ENCODE peak calls at places on chromosomes 3 and 15, in ten cellular contexts. One of them, this sample, is unnamed.

GRCh38 chr3:175398676-175399075 is 539.5 kb downstream of the NAALADL2 start:
- DNase-seq in CD8-positive, alpha-beta memory T cell: no peak
- DNase-seq in tibial nerve: no peak
- DNase-seq in IMR-90: peak
- DNase-seq in AG04450: peak
- DNase-seq in CD4-positive, alpha-beta T cell: no peak
- DNase-seq in lung: no peak
- DNase-seq in CD4-positive, alpha-beta memory T cell: no peak
- DNase-seq in heart left ventricle: no peak
- DNase-seq in A549: no peak
- DNase-seq in this sample: no peak

GRCh38 chr3:69425249-69425648 is 39.4 kb upstream of the FRMD4B start:
- DNase-seq in heart left ventricle: peak
- DNase-seq in CD8-positive, alpha-beta memory T cell: no peak
- DNase-seq in IMR-90: peak
- DNase-seq in tibial nerve: peak
- DNase-seq in AG04450: no peak
- DNase-seq in CD4-positive, alpha-beta memory T cell: peak
- DNase-seq in CD4-positive, alpha-beta T cell: no peak
- DNase-seq in A549: peak
- DNase-seq in lung: no peak
- DNase-seq in this sample: no peak

GRCh38 chr15:50235794-50236193 is 29.7 kb downstream of the HDC start:
- DNase-seq in CD4-positive, alpha-beta memory T cell: no peak
- DNase-seq in heart left ventricle: no peak
- DNase-seq in AG04450: no peak
- DNase-seq in IMR-90: peak
- DNase-seq in lung: no peak
- DNase-seq in CD8-positive, alpha-beta memory T cell: no peak
- DNase-seq in tibial nerve: no peak
- DNase-seq in A549: no peak
- DNase-seq in CD4-positive, alpha-beta T cell: no peak
- DNase-seq in this sample: no peak

GRCh38 chr3:156643729-156644389 is 30.5 kb upstream of the TIPARP start:
- DNase-seq in IMR-90: peak
- DNase-seq in AG04450: peak
- DNase-seq in A549: no peak
- DNase-seq in CD4-positive, alpha-beta T cell: no peak
- DNase-seq in heart left ventricle: no peak
- DNase-seq in CD8-positive, alpha-beta memory T cell: peak
- DNase-seq in CD4-positive, alpha-beta memory T cell: peak
- DNase-seq in lung: no peak
- DNase-seq in tibial nerve: no peak
- DNase-seq in this sample: no peak

GRCh38 chr15:100691321-100691720 is 88.9 kb downstream of the ASB7 start:
- DNase-seq in tibial nerve: peak
- DNase-seq in heart left ventricle: no peak
- DNase-seq in CD4-positive, alpha-beta memory T cell: no peak
- DNase-seq in CD4-positive, alpha-beta T cell: no peak
- DNase-seq in AG04450: no peak
- DNase-seq in lung: no peak
- DNase-seq in CD8-positive, alpha-beta memory T cell: no peak
- DNase-seq in IMR-90: no peak
- DNase-seq in A549: no peak
- DNase-seq in this sample: no peak

GRCh38 chr3:46923559-46924350 is 46.2 kb downstream of the PTH1R start:
- DNase-seq in AG04450: no peak
- DNase-seq in CD8-positive, alpha-beta memory T cell: peak
- DNase-seq in IMR-90: peak
- DNase-seq in CD4-positive, alpha-beta T cell: peak
- DNase-seq in tibial nerve: no peak
- DNase-seq in CD4-positive, alpha-beta memory T cell: peak
- DNase-seq in A549: peak
- DNase-seq in heart left ventricle: no peak
- DNase-seq in lung: no peak
- DNase-seq in this sample: no peak

GRCh38 chr15:101090460-101090853 is 161.4 kb downstream of the CHSY1 start:
- DNase-seq in lung: no peak
- DNase-seq in heart left ventricle: no peak
- DNase-seq in IMR-90: no peak
- DNase-seq in A549: no peak
- DNase-seq in CD4-positive, alpha-beta T cell: no peak
- DNase-seq in CD4-positive, alpha-beta memory T cell: no peak
- DNase-seq in tibial nerve: no peak
- DNase-seq in AG04450: no peak
- DNase-seq in CD8-positive, alpha-beta memory T cell: no peak
- DNase-seq in this sample: no peak

GRCh38 chr3:38805765-38806386 is 10.1 kb downstream of the SCN10A start:
- DNase-seq in CD8-positive, alpha-beta memory T cell: no peak
- DNase-seq in heart left ventricle: peak
- DNase-seq in lung: no peak
- DNase-seq in tibial nerve: no peak
- DNase-seq in CD4-positive, alpha-beta T cell: no peak
- DNase-seq in A549: peak
- DNase-seq in CD4-positive, alpha-beta memory T cell: peak
- DNase-seq in AG04450: peak
- DNase-seq in IMR-90: peak
- DNase-seq in this sample: no peak

GRCh38 chr3:127690106-127690505 is 17.4 kb downstream of the ABTB1 start:
- DNase-seq in tibial nerve: no peak
- DNase-seq in lung: no peak
- DNase-seq in CD4-positive, alpha-beta memory T cell: no peak
- DNase-seq in A549: peak
- DNase-seq in CD8-positive, alpha-beta memory T cell: no peak
- DNase-seq in IMR-90: peak
- DNase-seq in heart left ventricle: no peak
- DNase-seq in CD4-positive, alpha-beta T cell: no peak
- DNase-seq in AG04450: no peak
- DNase-seq in this sample: no peak

GRCh38 chr3:127689266-127689860 is 16.6 kb downstream of the ABTB1 start:
- DNase-seq in AG04450: no peak
- DNase-seq in IMR-90: no peak
- DNase-seq in heart left ventricle: no peak
- DNase-seq in tibial nerve: no peak
- DNase-seq in CD4-positive, alpha-beta memory T cell: no peak
- DNase-seq in lung: no peak
- DNase-seq in CD4-positive, alpha-beta T cell: no peak
- DNase-seq in CD8-positive, alpha-beta memory T cell: no peak
- DNase-seq in A549: no peak
- DNase-seq in this sample: no peak

GRCh38 chr3:127691974-127692373 is 19.2 kb downstream of the ABTB1 start:
- DNase-seq in tibial nerve: no peak
- DNase-seq in AG04450: no peak
- DNase-seq in heart left ventricle: no peak
- DNase-seq in IMR-90: no peak
- DNase-seq in lung: no peak
- DNase-seq in CD4-positive, alpha-beta T cell: no peak
- DNase-seq in CD4-positive, alpha-beta memory T cell: no peak
- DNase-seq in CD8-positive, alpha-beta memory T cell: no peak
- DNase-seq in A549: no peak
- DNase-seq in this sample: no peak

GRCh38 chr3:127691494-127691893 is 18.7 kb downstream of the ABTB1 start:
- DNase-seq in IMR-90: no peak
- DNase-seq in A549: no peak
- DNase-seq in CD8-positive, alpha-beta memory T cell: no peak
- DNase-seq in CD4-positive, alpha-beta memory T cell: no peak
- DNase-seq in heart left ventricle: no peak
- DNase-seq in lung: no peak
- DNase-seq in tibial nerve: no peak
- DNase-seq in AG04450: no peak
- DNase-seq in CD4-positive, alpha-beta T cell: no peak
- DNase-seq in this sample: no peak

DNA sequence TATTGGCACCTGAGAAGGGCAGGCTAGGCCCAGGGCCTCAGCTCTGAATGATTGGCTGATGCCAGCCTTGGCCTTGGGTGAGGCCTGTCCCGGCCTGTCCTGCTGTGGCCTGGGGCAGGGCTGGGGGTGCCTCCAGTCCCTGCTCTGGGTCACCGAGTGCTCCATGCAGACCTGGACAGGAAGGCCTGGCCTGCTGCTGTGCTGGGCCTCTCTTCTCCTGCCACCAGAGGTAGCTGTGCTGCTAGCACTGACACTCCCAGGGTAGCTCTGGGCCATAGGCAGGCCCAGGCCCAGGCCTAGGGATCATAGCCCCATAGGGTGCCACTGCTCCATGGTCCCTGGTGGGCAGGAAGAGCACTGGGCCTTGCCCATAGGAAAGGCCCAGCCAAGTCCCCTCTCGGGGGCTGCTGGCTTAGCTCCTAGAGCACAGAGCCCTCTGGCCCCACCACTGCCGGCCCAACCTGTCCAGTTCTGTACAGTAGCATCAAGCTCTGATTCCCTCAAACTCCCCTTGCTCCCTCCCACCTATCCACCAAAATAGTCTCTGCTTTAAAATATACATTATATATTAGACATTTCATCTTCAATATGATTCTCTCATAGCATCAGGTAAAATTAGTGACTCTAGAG is 18.2 kb downstream of the ABTB1 start:
- DNase-seq in A549: peak
- DNase-seq in CD4-positive, alpha-beta memory T cell: no peak
- DNase-seq in heart left ventricle: no peak
- DNase-seq in AG04450: no peak
- DNase-seq in CD8-positive, alpha-beta memory T cell: no peak
- DNase-seq in CD4-positive, alpha-beta T cell: no peak
- DNase-seq in tibial nerve: no peak
- DNase-seq in lung: no peak
- DNase-seq in IMR-90: peak
- DNase-seq in this sample: no peak
- H3K27ac ChIP-seq in A549: peak
- H3K27ac ChIP-seq in CD4-positive, alpha-beta memory T cell: no peak
- H3K27ac ChIP-seq in heart left ventricle: peak
- H3K27ac ChIP-seq in AG04450: peak
- H3K27ac ChIP-seq in CD8-positive, alpha-beta memory T cell: no peak
- H3K27ac ChIP-seq in CD4-positive, alpha-beta T cell: no peak
- H3K27ac ChIP-seq in tibial nerve: peak
- H3K27ac ChIP-seq in lung: no peak
- H3K27ac ChIP-seq in IMR-90: peak
- H3K27ac ChIP-seq in this sample: no peak

DNA sequence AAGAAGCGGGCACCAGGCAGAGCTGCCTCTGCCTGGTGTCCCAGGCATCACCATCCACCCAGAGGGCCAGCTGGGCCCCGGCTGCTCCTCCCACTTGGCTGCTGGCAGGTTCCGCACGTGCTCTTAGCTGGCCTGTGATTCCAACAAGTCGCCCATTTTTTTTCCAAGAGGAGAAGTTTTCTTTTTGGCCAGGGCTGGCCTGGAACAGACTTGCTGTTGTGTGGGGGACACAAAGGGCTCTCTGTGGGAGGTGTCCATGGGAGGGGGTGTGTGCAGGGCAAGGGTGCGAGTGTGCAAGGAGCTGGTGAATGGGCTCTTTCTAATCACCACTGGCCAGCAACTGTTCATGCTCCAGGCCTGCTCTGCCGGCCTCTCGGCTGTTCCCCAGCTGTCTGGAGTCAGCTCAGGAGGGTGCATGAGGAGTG is 7.3 kb downstream of the AMOTL2 start:
- DNase-seq in lung: no peak
- DNase-seq in CD8-positive, alpha-beta memory T cell: no peak
- DNase-seq in CD4-positive, alpha-beta T cell: no peak
- DNase-seq in A549: no peak
- DNase-seq in heart left ventricle: no peak
- DNase-seq in AG04450: no peak
- DNase-seq in CD4-positive, alpha-beta memory T cell: no peak
- DNase-seq in IMR-90: no peak
- DNase-seq in tibial nerve: no peak
- DNase-seq in this sample: peak
- H3K27ac ChIP-seq in lung: peak
- H3K27ac ChIP-seq in CD8-positive, alpha-beta memory T cell: no peak
- H3K27ac ChIP-seq in CD4-positive, alpha-beta T cell: no peak
- H3K27ac ChIP-seq in A549: peak
- H3K27ac ChIP-seq in heart left ventricle: peak
- H3K27ac ChIP-seq in AG04450: peak
- H3K27ac ChIP-seq in CD4-positive, alpha-beta memory T cell: no peak
- H3K27ac ChIP-seq in IMR-90: peak
- H3K27ac ChIP-seq in tibial nerve: peak
- H3K27ac ChIP-seq in this sample: peak

GRCh38 chr15:41777421-41777973 is 3.2 kb downstream of the MAPKBP1 start:
- DNase-seq in CD4-positive, alpha-beta memory T cell: no peak
- DNase-seq in IMR-90: peak
- DNase-seq in A549: no peak
- DNase-seq in AG04450: no peak
- DNase-seq in tibial nerve: no peak
- DNase-seq in CD8-positive, alpha-beta memory T cell: no peak
- DNase-seq in CD4-positive, alpha-beta T cell: no peak
- DNase-seq in lung: no peak
- DNase-seq in heart left ventricle: no peak
- DNase-seq in this sample: no peak

GRCh38 chr15:41780266-41780665 is 6.0 kb downstream of the MAPKBP1 start:
- DNase-seq in IMR-90: peak
- DNase-seq in AG04450: peak
- DNase-seq in CD8-positive, alpha-beta memory T cell: no peak
- DNase-seq in CD4-positive, alpha-beta memory T cell: no peak
- DNase-seq in heart left ventricle: no peak
- DNase-seq in tibial nerve: no peak
- DNase-seq in CD4-positive, alpha-beta T cell: no peak
- DNase-seq in A549: no peak
- DNase-seq in lung: no peak
- DNase-seq in this sample: no peak

GRCh38 chr15:41780727-41781126 is 6.4 kb downstream of the MAPKBP1 start:
- DNase-seq in CD4-positive, alpha-beta memory T cell: no peak
- DNase-seq in AG04450: no peak
- DNase-seq in A549: no peak
- DNase-seq in IMR-90: no peak
- DNase-seq in CD8-positive, alpha-beta memory T cell: no peak
- DNase-seq in CD4-positive, alpha-beta T cell: no peak
- DNase-seq in heart left ventricle: no peak
- DNase-seq in tibial nerve: no peak
- DNase-seq in lung: no peak
- DNase-seq in this sample: no peak

GRCh38 chr15:41779662-41780157 is 5.4 kb downstream of the MAPKBP1 start:
- DNase-seq in IMR-90: no peak
- DNase-seq in tibial nerve: no peak
- DNase-seq in AG04450: no peak
- DNase-seq in CD4-positive, alpha-beta T cell: no peak
- DNase-seq in A549: no peak
- DNase-seq in CD8-positive, alpha-beta memory T cell: no peak
- DNase-seq in heart left ventricle: no peak
- DNase-seq in lung: no peak
- DNase-seq in CD4-positive, alpha-beta memory T cell: no peak
- DNase-seq in this sample: no peak

DNA sequence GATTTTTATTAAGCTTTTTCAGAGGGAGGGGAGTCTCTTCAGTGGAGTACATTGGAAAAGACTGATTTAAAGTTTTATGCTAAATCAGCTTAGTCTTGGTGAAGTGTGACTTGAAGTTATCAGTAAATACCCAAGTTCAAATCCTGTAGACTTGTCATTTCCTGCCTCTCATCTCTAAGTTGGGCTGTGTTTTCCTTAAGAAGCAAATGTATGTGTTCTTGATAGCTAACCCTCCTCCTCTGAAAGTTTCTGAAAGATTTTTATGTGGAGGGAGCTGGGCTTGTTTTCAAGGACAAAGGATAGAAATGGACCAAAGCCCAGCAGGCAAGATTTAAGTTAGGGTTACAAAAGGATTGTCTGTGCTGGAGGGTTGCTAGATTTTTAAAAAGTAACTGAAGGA is 4.2 kb downstream of the MAPKBP1 start:
- DNase-seq in IMR-90: peak
- DNase-seq in AG04450: no peak
- DNase-seq in CD8-positive, alpha-beta memory T cell: no peak
- DNase-seq in CD4-positive, alpha-beta memory T cell: no peak
- DNase-seq in tibial nerve: no peak
- DNase-seq in heart left ventricle: no peak
- DNase-seq in A549: no peak
- DNase-seq in CD4-positive, alpha-beta T cell: no peak
- DNase-seq in lung: no peak
- DNase-seq in this sample: no peak
- H3K27ac ChIP-seq in IMR-90: no peak
- H3K27ac ChIP-seq in AG04450: no peak
- H3K27ac ChIP-seq in CD8-positive, alpha-beta memory T cell: no peak
- H3K27ac ChIP-seq in CD4-positive, alpha-beta memory T cell: no peak
- H3K27ac ChIP-seq in tibial nerve: no peak
- H3K27ac ChIP-seq in heart left ventricle: no peak
- H3K27ac ChIP-seq in A549: no peak
- H3K27ac ChIP-seq in CD4-positive, alpha-beta T cell: no peak
- H3K27ac ChIP-seq in lung: no peak
- H3K27ac ChIP-seq in this sample: no peak

DNA sequence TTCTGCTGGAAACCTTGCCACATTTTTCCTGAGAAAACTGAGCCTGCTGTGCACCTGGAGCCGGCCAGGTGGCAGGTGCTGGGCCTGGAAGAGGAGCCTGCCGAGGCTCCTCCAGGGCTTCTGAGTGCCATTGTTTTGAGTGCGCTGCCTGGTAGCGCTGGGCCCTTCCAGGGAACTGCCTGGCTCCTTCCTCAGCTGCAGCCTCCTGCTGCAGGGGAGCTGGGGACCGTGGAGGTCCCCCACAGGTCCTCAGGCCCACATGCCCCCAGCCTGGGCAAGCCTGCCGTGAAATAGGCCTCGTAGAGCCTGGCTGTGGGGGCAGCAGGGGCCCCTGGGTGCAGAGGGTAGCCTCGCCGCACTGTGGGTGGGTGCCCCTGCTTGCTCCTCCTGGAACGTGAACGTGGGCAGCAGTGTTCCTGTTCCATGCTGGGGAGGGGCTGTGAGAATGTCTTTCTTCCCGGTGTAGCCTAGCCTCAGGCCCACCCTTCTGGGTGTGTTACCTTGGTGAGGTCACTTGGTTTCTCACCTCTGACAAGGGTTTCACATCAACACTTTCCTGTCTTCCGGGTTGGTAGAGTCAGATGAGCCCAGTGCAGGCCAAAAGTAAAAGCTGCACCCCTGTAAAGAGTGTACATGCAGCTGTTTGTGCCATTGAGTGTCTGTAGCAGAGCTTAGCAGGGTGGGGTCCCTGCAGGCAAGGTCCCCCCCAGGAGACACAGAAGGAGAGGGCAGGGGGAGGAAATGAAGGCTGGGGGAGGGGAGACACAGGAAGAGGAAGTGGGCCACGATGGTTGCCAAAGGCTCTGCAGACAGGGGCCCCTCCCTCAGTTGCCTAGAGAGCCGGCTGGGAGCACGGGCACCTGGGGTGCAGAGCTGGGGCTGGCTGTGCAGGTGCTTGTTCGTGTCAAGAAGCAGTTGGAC is 34.5 kb downstream of the KLF13 start:
- DNase-seq in IMR-90: no peak
- DNase-seq in CD4-positive, alpha-beta T cell: peak
- DNase-seq in lung: peak
- DNase-seq in heart left ventricle: peak
- DNase-seq in A549: no peak
- DNase-seq in AG04450: no peak
- DNase-seq in CD4-positive, alpha-beta memory T cell: peak
- DNase-seq in CD8-positive, alpha-beta memory T cell: peak
- DNase-seq in tibial nerve: no peak
- DNase-seq in this sample: no peak
- H3K27ac ChIP-seq in IMR-90: no peak
- H3K27ac ChIP-seq in CD4-positive, alpha-beta T cell: peak
- H3K27ac ChIP-seq in lung: peak
- H3K27ac ChIP-seq in heart left ventricle: peak
- H3K27ac ChIP-seq in A549: no peak
- H3K27ac ChIP-seq in AG04450: no peak
- H3K27ac ChIP-seq in CD4-positive, alpha-beta memory T cell: peak
- H3K27ac ChIP-seq in CD8-positive, alpha-beta memory T cell: peak
- H3K27ac ChIP-seq in tibial nerve: peak
- H3K27ac ChIP-seq in this sample: no peak

This sample was measured in caudate nucleus.